ENCODE peak calls at places on chromosomes 2 and 18, in four cellular contexts. One of them, this sample, is unnamed.

GRCh38 chr2:102677219-102678215 is 58.2 kb downstream of the SLC9A2 start:
- DNase-seq in pancreas: no peak
- DNase-seq in effector memory CD4-positive, alpha-beta T cell: no peak
- DNase-seq in A549: no peak
- DNase-seq in this sample: no peak

GRCh38 chr2:170747921-170748320 is 22.3 kb upstream of the ERICH2 start:
- DNase-seq in pancreas: no peak
- DNase-seq in A549: no peak
- DNase-seq in effector memory CD4-positive, alpha-beta T cell: no peak
- DNase-seq in this sample: no peak

GRCh38 chr2:145931836-145932352 is 1412.0 kb upstream of the ZEB2 start:
- DNase-seq in pancreas: no peak
- DNase-seq in A549: no peak
- DNase-seq in effector memory CD4-positive, alpha-beta T cell: no peak
- DNase-seq in this sample: no peak

GRCh38 chr2:68214381-68214780 is 38.0 kb downstream of the PPP3R1 start:
- DNase-seq in A549: no peak
- DNase-seq in pancreas: no peak
- DNase-seq in effector memory CD4-positive, alpha-beta T cell: no peak
- DNase-seq in this sample: no peak

GRCh38 chr2:54557601-54558187 is 101.6 kb downstream of the SPTBN1 start:
- DNase-seq in effector memory CD4-positive, alpha-beta T cell: peak
- DNase-seq in pancreas: peak
- DNase-seq in A549: peak
- DNase-seq in this sample: no peak

GRCh38 chr2:138829326-138829725 is 49.1 kb upstream of the NXPH2 start:
- DNase-seq in A549: peak
- DNase-seq in pancreas: peak
- DNase-seq in effector memory CD4-positive, alpha-beta T cell: no peak
- DNase-seq in this sample: no peak

GRCh38 chr2:96506907-96507240 is 1.7 kb upstream of the NEURL3 start:
- DNase-seq in effector memory CD4-positive, alpha-beta T cell: no peak
- DNase-seq in A549: no peak
- DNase-seq in pancreas: no peak
- DNase-seq in this sample: no peak

GRCh38 chr18:40708726-40709125 is 1246.3 kb upstream of the PIK3C3 start:
- DNase-seq in A549: no peak
- DNase-seq in pancreas: no peak
- DNase-seq in effector memory CD4-positive, alpha-beta T cell: no peak
- DNase-seq in this sample: no peak

GRCh38 chr2:238784671-238785527 is 63.0 kb upstream of the TWIST2 start:
- DNase-seq in effector memory CD4-positive, alpha-beta T cell: no peak
- DNase-seq in A549: peak
- DNase-seq in pancreas: peak
- DNase-seq in this sample: no peak

GRCh38 chr2:120497261-120497977 is 151.5 kb downstream of the INHBB start:
- DNase-seq in A549: no peak
- DNase-seq in pancreas: peak
- DNase-seq in effector memory CD4-positive, alpha-beta T cell: no peak
- DNase-seq in this sample: no peak

GRCh38 chr18:8627107-8627472 is 17.9 kb downstream of the RAB12 start:
- DNase-seq in pancreas: no peak
- DNase-seq in effector memory CD4-positive, alpha-beta T cell: no peak
- DNase-seq in A549: no peak
- DNase-seq in this sample: no peak

GRCh38 chr2:128535928-128536327 is 217.3 kb upstream of the HS6ST1 start:
- DNase-seq in A549: no peak
- DNase-seq in pancreas: no peak
- DNase-seq in effector memory CD4-positive, alpha-beta T cell: no peak
- DNase-seq in this sample: no peak
- H3K4me3 ChIP-seq in A549: no peak
- H3K4me3 ChIP-seq in pancreas: no peak
- H3K4me3 ChIP-seq in effector memory CD4-positive, alpha-beta T cell: no peak
- H3K4me3 ChIP-seq in this sample: no peak

DNA sequence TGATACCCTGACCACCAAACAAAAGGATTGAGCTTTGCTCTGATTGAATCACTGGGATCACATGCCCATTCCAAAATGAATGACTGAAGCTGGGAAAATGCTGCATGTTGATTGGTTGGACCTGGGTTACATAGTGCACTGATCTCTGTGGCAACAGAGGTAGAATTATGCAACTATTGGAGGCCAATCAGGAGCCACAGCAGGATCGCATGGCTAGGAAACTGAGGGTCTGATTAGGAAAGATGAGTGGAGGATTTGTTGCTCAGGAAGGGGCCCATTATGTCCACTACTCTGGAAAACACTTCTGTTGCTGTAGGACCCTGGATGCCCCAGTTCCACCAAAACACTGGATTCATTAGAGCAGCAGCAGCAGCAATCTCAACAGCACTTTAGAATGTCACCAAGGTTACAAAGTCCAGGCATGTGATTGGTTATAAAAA is 25.9 kb upstream of the SGPP2 start:
- DNase-seq in pancreas: no peak
- DNase-seq in A549: no peak
- DNase-seq in effector memory CD4-positive, alpha-beta T cell: no peak
- DNase-seq in this sample: no peak
- H3K27ac ChIP-seq in pancreas: no peak
- H3K27ac ChIP-seq in A549: no peak
- H3K27ac ChIP-seq in effector memory CD4-positive, alpha-beta T cell: no peak
- H3K27ac ChIP-seq in this sample: no peak

GRCh38 chr2:67096886-67097285 is 300.2 kb upstream of the ETAA1 start:
- DNase-seq in effector memory CD4-positive, alpha-beta T cell: no peak
- DNase-seq in pancreas: no peak
- DNase-seq in A549: no peak
- DNase-seq in this sample: no peak
- H3K4me3 ChIP-seq in effector memory CD4-positive, alpha-beta T cell: no peak
- H3K4me3 ChIP-seq in pancreas: no peak
- H3K4me3 ChIP-seq in A549: no peak
- H3K4me3 ChIP-seq in this sample: no peak

DNA sequence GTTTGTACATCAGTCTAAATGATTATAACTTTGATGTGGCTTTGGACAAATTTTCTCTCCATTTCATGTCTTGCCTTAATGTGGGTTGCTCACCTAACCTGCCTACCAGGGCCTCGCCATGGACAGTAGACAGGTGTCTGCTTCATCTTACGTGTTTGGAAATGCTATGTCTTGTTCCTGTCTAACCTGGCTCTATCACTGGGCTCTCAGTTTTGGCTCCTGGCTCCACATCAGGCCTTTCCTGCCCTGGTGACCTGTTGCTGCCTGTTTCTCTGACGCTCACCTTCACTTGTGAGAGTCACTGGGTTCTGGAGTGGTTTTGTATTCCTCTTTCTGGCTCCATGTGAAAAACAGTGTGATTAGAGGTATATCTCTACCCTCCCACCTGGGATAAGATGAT is 65.9 kb downstream of the PHLPP1 start:
- DNase-seq in A549: no peak
- DNase-seq in pancreas: no peak
- DNase-seq in effector memory CD4-positive, alpha-beta T cell: no peak
- DNase-seq in this sample: no peak
- H3K27ac ChIP-seq in A549: peak
- H3K27ac ChIP-seq in pancreas: no peak
- H3K27ac ChIP-seq in effector memory CD4-positive, alpha-beta T cell: no peak
- H3K27ac ChIP-seq in this sample: no peak

GRCh38 chr2:27795093-27795834 is 23.7 kb downstream of the MRPL33 start:
- DNase-seq in pancreas: no peak
- DNase-seq in A549: no peak
- DNase-seq in effector memory CD4-positive, alpha-beta T cell: no peak
- DNase-seq in this sample: no peak
- H3K4me3 ChIP-seq in pancreas: no peak
- H3K4me3 ChIP-seq in A549: no peak
- H3K4me3 ChIP-seq in effector memory CD4-positive, alpha-beta T cell: no peak
- H3K4me3 ChIP-seq in this sample: no peak